ENCODE peak calls at places on chromosomes 4 and X, in six cellular contexts. G, Z, I, Q, F and W are unnamed samples.
A peak's percentile ranks its signal among the peaks of the same experiment; 100 is the strongest.

GRCh38 chr4:54659213-54660144 is 1.7 kb downstream of the KIT start:
- DNase-seq in G (peak; percentile 32), Z (no peak), I (no peak), Q (no peak), F (peak; percentile 32), W (peak; percentile 13)

GRCh38 chr4:99300934-99301333 is 10.1 kb upstream of the ADH1A start:
- DNase-seq in G (no peak), Z (peak; percentile 58), I (no peak), Q (no peak), F (peak; percentile 8), W (peak; percentile 69)

GRCh38 chr4:164706675-164707074 is 47.3 kb upstream of the SMIM31 start:
- DNase-seq in G (no peak), Z (no peak), I (no peak), Q (no peak), F (no peak), W (no peak)

GRCh38 chr4:86007042-86007441 is 352.8 kb downstream of the MAPK10 start:
- DNase-seq in G (no peak), Z (no peak), I (no peak), Q (no peak), F (no peak), W (no peak)

GRCh38 chrX:46463682-46464081 is 81.5 kb downstream of the ZNF674 start:
- DNase-seq in G (no peak), Z (no peak), I (no peak), Q (no peak), F (no peak), W (no peak)

GRCh38 chr4:73929285-73929684 is 52.5 kb downstream of the PF4 start:
- DNase-seq in G (no peak), Z (no peak), I (no peak), Q (no peak), F (no peak), W (no peak)

GRCh38 chrX:129641941-129642340 is 12.8 kb downstream of the APLN start:
- DNase-seq in G (no peak), Z (no peak), I (no peak), Q (no peak), F (peak; percentile 26), W (no peak)

GRCh38 chrX:42106556-42106955 is 183.2 kb upstream of the CASK start:
- DNase-seq in G (no peak), Z (no peak), I (no peak), Q (no peak), F (no peak), W (no peak)

GRCh38 chrX:51860679-51861078 is 32.7 kb upstream of the MAGED1 start:
- DNase-seq in G (peak; percentile 30), Z (peak; percentile 14), I (no peak), Q (peak; percentile 18), F (peak; percentile 28), W (peak; percentile 48)

GRCh38 chrX:106039920-106040319 is 1.4 kb upstream of the SERPINA7 start:
- DNase-seq in G (no peak), Z (peak; percentile 52), I (no peak), Q (peak; percentile 8), F (no peak), W (peak; percentile 31)

GRCh38 chrX:145825896-145826295 is 8.3 kb downstream of the SLITRK2 start:
- DNase-seq in G (no peak), Z (no peak), I (no peak), Q (no peak), F (peak; percentile 8), W (peak; percentile 30)

GRCh38 chrX:47662144-47662657 is 3.2 kb upstream of the UXT start:
- DNase-seq in G (no peak), Z (no peak), I (no peak), Q (no peak), F (peak; percentile 91), W (no peak)

GRCh38 chrX:40474205-40474626 is 106.6 kb upstream of the ATP6AP2 start:
- DNase-seq in G (peak; percentile 66), Z (peak; percentile 20), I (no peak), Q (no peak), F (no peak), W (peak; percentile 85)

GRCh38 chrX:81174286-81174685 is 27.4 kb downstream of the HMGN5 start:
- DNase-seq in G (no peak), Z (peak; percentile 3), I (no peak), Q (no peak), F (peak; percentile 9), W (no peak)

GRCh38 chrX:7316887-7317286 is 168.9 kb upstream of the PUDP start:
- DNase-seq in G (no peak), Z (no peak), I (no peak), Q (no peak), F (no peak), W (no peak)

GRCh38 chr4:99062120-99062519 is 26.5 kb downstream of the ADH5 start:
- DNase-seq in G (no peak), Z (no peak), I (peak; percentile 9), Q (no peak), F (no peak), W (no peak)

GRCh38 chr4:26058537-26058936 is 144.5 kb downstream of the SMIM20 start:
- DNase-seq in G (peak; percentile 69), Z (no peak), I (peak; percentile 32), Q (no peak), F (no peak), W (no peak)

GRCh38 chrX:77299549-77299948 is 147.6 kb upstream of the FGF16 start:
- DNase-seq in G (no peak), Z (no peak), I (no peak), Q (no peak), F (no peak), W (no peak)

GRCh38 chr4:56698329-56698728 is 17.2 kb upstream of the HOPX start:
- DNase-seq in G (no peak), Z (no peak), I (no peak), Q (no peak), F (no peak), W (no peak)

GRCh38 chr4:109433281-109434006 is at the start of gene SEC24B:
- DNase-seq in G (peak; percentile 93), Z (peak; percentile 73), I (peak; percentile 43), Q (peak; percentile 57), F (peak; percentile 88), W (peak; percentile 86)

GRCh38 chr4:60805500-60806313 is 394.4 kb upstream of the ADGRL3 start:
- DNase-seq in G (peak; percentile 9), Z (peak; percentile 32), I (no peak), Q (no peak), F (peak; percentile 1), W (no peak)

GRCh38 chrX:39480966-39481365 is 616.8 kb downstream of the BCOR start:
- DNase-seq in G (no peak), Z (no peak), I (no peak), Q (no peak), F (no peak), W (no peak)

GRCh38 chrX:46913710-46914109 is 1.5 kb downstream of the JADE3 start:
- DNase-seq in G (peak; percentile 21), Z (peak; percentile 39), I (no peak), Q (no peak), F (peak; percentile 22), W (peak; percentile 69)

GRCh38 chr4:164313899-164314298 is 440.0 kb upstream of the SMIM31 start:
- DNase-seq in G (no peak), Z (no peak), I (no peak), Q (no peak), F (no peak), W (no peak)

GRCh38 chrX:33156152-33156726 is 55.1 kb downstream of the DMD start:
- DNase-seq in G (no peak), Z (no peak), I (no peak), Q (no peak), F (no peak), W (no peak)

GRCh38 chr4:152831416-152831815 is 51.7 kb downstream of the ARFIP1 start:
- DNase-seq in G (no peak), Z (no peak), I (no peak), Q (no peak), F (no peak), W (no peak)

GRCh38 chr4:144564358-144564757 is 81.6 kb upstream of the HHIP start:
- DNase-seq in G (no peak), Z (no peak), I (no peak), Q (no peak), F (no peak), W (peak; percentile 5)

GRCh38 chr4:184514121-184514988 is 40.0 kb upstream of the IRF2 start:
- DNase-seq in G (peak; percentile 35), Z (no peak), I (peak; percentile 94), Q (no peak), F (peak; percentile 67), W (no peak)

GRCh38 chr4:125317526-125317880 is 2.7 kb downstream of the FAT4 start:
- DNase-seq in G (peak; percentile 57), Z (no peak), I (no peak), Q (no peak), F (no peak), W (no peak)

DNA sequence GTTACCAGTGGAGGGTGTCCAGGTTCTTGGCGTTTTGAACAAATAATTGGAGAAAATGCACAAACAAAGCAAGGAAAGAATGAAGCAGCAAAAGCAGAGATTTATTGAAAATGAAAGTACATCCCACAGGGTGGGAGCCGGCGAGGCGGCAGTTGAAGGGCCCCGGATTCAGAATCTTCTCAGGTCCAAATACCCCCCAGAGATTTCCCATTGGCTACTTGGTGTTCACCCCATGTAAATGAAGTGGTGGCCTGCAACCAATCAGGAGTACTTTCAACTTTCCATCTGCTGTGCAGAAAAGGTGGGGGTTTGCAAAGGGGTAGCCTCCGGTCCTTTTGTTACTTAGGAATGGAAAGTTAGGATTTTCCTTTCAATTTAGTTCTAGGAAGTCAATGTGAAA is 1447.0 kb downstream of the C4orf33 start:
- DNase-seq in G (no peak), Z (no peak), I (no peak), Q (no peak), F (no peak), W (no peak)
- TF ChIP-seq JUND in G (no peak), Z (no peak), I (no peak), Q (no peak), F (no peak), W (no peak)

DNA sequence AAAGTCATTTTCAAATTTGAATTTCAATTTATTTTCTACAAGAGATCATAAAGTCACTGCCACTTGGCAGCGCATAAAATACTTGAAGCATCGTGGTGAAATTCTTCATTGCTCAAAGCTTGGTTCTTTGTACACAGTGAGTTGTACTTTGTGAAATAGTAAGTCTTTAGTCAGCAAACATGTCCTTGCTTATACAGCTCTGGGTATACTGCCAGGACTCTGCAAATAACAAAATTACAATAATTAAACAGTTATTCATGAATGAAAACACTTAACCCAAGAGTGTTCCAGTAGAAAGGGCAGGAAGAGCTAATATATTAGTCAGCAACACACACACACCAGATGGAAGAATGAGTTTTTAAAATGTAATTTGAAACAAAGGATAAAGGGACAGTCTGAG is 1300.9 kb upstream of the DIAPH2 start:
- DNase-seq in G (no peak), Z (no peak), I (no peak), Q (no peak), F (no peak), W (no peak)
- TF ChIP-seq JUND in G (no peak), Z (no peak), I (no peak), Q (no peak), F (no peak), W (no peak)

GRCh38 chr4:94877973-94878372 is 120.2 kb downstream of the BMPR1B start:
- DNase-seq in G (no peak), Z (no peak), I (no peak), Q (no peak), F (no peak), W (no peak)
- TF ChIP-seq JUND in G (no peak), Z (no peak), I (no peak), Q (no peak), F (no peak), W (no peak)

DNA sequence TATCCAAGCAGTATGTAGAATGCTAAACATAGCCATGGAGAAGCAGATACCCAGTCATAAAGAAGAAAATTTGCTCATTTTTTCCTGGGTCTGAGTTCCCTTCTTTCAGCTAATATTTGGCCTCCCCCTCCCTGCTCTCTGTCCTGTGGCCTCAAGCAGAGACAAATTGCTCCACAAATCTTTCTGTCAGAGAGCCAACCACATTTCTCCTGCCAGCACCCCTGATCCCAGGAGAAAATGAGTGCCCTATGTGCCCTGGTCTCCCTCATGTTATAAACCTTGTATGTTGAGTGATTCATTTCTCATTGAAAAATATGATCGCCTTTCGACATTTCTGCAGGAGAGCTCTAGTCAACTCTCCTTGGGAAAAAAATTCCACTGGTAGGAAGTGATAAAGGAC is 82.0 kb downstream of the TMEM156 start:
- DNase-seq in G (no peak), Z (no peak), I (no peak), Q (no peak), F (no peak), W (no peak)
- TF ChIP-seq JUND in G (no peak), Z (no peak), I (no peak), Q (no peak), F (no peak), W (no peak)